ENCODE peak calls at places on chromosome 16, in five cellular contexts. M is DMS 273 treated with DMSO at 0.1 percent for 48 hours, R is prostate gland, Q is DMS153, E is activated T-cell treated with anti-CD3 and anti-CD28 coated beads for 24 hours. T is an unnamed sample.

GRCh38 chr16:55510185-55510805 is 1.4 kb downstream of the LPCAT2 start:
- DNase-seq in R (no peak), E (no peak), M (no peak), Q (no peak), T (no peak)

GRCh38 chr16:52384378-52384777 is 162.6 kb downstream of the TOX3 start:
- DNase-seq in E (no peak), R (no peak), M (no peak), Q (no peak), T (no peak)

GRCh38 chr16:58904254-58904653 is 170.1 kb upstream of the GOT2 start:
- DNase-seq in M (no peak), Q (no peak), R (no peak), E (no peak), T (no peak)

GRCh38 chr16:56518435-56518834 is 1.4 kb downstream of the BBS2 start:
- DNase-seq in Q (no peak), E (no peak), M (no peak), R (no peak), T (peak)

GRCh38 chr16:10982430-10983174 is 38.2 kb downstream of the CLEC16A start:
- DNase-seq in E (no peak), M (no peak), R (no peak), Q (no peak), T (no peak)

GRCh38 chr16:48353565-48354163 is 31.5 kb downstream of the SIAH1 start:
- DNase-seq in E (peak), Q (no peak), M (peak), R (peak), T (peak)

GRCh38 chr16:50641818-50642187 is 39.3 kb downstream of the SNX20 start:
- DNase-seq in E (no peak), Q (no peak), R (no peak), M (no peak), T (no peak)

GRCh38 chr16:68590201-68590994 is 51.3 kb downstream of the ZFP90 start:
- DNase-seq in E (peak), M (no peak), R (peak), Q (no peak), T (peak)

GRCh38 chr16:88315543-88316105 is 67.1 kb upstream of the ZNF469 start:
- DNase-seq in E (no peak), M (no peak), R (no peak), Q (no peak), T (peak)

GRCh38 chr16:84672276-84673202 is 24.2 kb downstream of the KLHL36 start:
- DNase-seq in Q (no peak), M (no peak), R (peak), E (peak), T (peak)

GRCh38 chr16:67663151-67663876 is 2.6 kb downstream of the PARD6A start:
- DNase-seq in Q (no peak), M (no peak), E (no peak), R (no peak), T (no peak)

GRCh38 chr16:77290451-77291110 is 91.4 kb downstream of the SYCE1L start:
- DNase-seq in E (no peak), M (no peak), Q (peak), R (no peak), T (peak)

GRCh38 chr16:19657831-19658230 is 60.2 kb downstream of the KNOP1 start:
- DNase-seq in R (no peak), Q (no peak), E (no peak), M (peak), T (no peak)

GRCh38 chr16:10182186-10182683 is at the start of gene GRIN2A:
- DNase-seq in M (no peak), E (no peak), R (no peak), Q (no peak), T (no peak)

GRCh38 chr16:88303890-88304819 is 78.6 kb upstream of the ZNF469 start:
- DNase-seq in M (no peak), R (no peak), E (no peak), Q (no peak), T (peak)

GRCh38 chr16:85498607-85499006 is 114.5 kb upstream of the GSE1 start:
- DNase-seq in Q (no peak), M (no peak), E (no peak), R (no peak), T (no peak)

GRCh38 chr16:14602443-14602963 is 27.6 kb downstream of the PARN start:
- DNase-seq in E (no peak), R (no peak), M (no peak), Q (no peak), T (no peak)

GRCh38 chr16:14302399-14303181 is 231.5 kb downstream of the MRTFB start:
- DNase-seq in Q (no peak), M (no peak), E (no peak), R (no peak), T (peak)

GRCh38 chr16:51116353-51116752 is 34.7 kb downstream of the SALL1 start:
- DNase-seq in R (no peak), E (no peak), M (no peak), Q (no peak), T (no peak)

GRCh38 chr16:85316321-85316919 is 204.1 kb upstream of the CIBAR2 start:
- DNase-seq in R (peak), E (peak), Q (no peak), M (peak), T (peak)

GRCh38 chr16:52439750-52440149 is 107.2 kb downstream of the TOX3 start:
- DNase-seq in M (no peak), E (no peak), Q (no peak), R (no peak), T (no peak)

GRCh38 chr16:2473999-2474876 is 689 bp upstream of the TBC1D24 start:
- DNase-seq in Q (peak), E (peak), M (no peak), R (no peak), T (peak)

GRCh38 chr16:62225675-62226074 is 189.4 kb upstream of the CDH8 start:
- DNase-seq in Q (no peak), M (no peak), E (no peak), R (no peak), T (peak)

GRCh38 chr16:9297437-9298113 is 206.1 kb downstream of the HAPSTR1 start:
- DNase-seq in E (no peak), M (no peak), Q (no peak), R (peak), T (no peak)

GRCh38 chr16:57502048-57502775 is 15.9 kb upstream of the DOK4 start:
- DNase-seq in R (no peak), E (no peak), Q (peak), M (no peak), T (no peak)

GRCh38 chr16:88527186-88527936 is 42.8 kb upstream of the ZC3H18 start:
- DNase-seq in E (peak), R (peak), Q (no peak), M (no peak), T (peak)

GRCh38 chr16:48347980-48348379 is 37.2 kb downstream of the SIAH1 start:
- DNase-seq in R (no peak), M (peak), E (no peak), Q (no peak), T (no peak)

GRCh38 chr16:11292076-11292748 is 11.1 kb upstream of the PRM1 start:
- DNase-seq in E (no peak), Q (no peak), M (no peak), R (no peak), T (no peak)

GRCh38 chr16:20871258-20871657 is 28.9 kb downstream of the DCUN1D3 start:
- DNase-seq in E (no peak), M (no peak), R (no peak), Q (no peak), T (no peak)

GRCh38 chr16:1771072-1771863 is at the start of gene NME3:
- DNase-seq in Q (no peak), R (peak), M (no peak), E (peak), T (peak)

GRCh38 chr16:48637039-48637438 is 27.1 kb upstream of the N4BP1 start:
- DNase-seq in M (no peak), Q (no peak), E (no peak), R (no peak), T (no peak)

T was measured in astrocyte of the hippocampus.